ENCODE peak calls at places on chromosomes 5 and 9, in nine cellular contexts. G is GM12865; D is HEK293T; Q is epithelial cell of esophagus; N is BE2C; R is stimulated activated CD4-positive, alpha-beta T cell treated with anti-CD3 and anti-CD28 coated beads, Interleukin-1b, Interleukin-23, amount 100 ng/mL, for 24 hours; W is NCI-H146; U is progenitor cell of endocrine pancreas; X is NCI-H1417. K is an unnamed sample.
A peak's percentile ranks its signal among the peaks of the same experiment; 100 is the strongest.

GRCh38 chr9:96484521-96484931 is 34.6 kb downstream of the HABP4 start:
- DNase-seq in G (peak; percentile 73), D (no peak), Q (no peak), N (no peak), R (no peak), W (no peak), U (no peak), X (no peak), K (no peak)

GRCh38 chr9:93680445-93681315 is 104.3 kb downstream of the PHF2 start:
- DNase-seq in G (no peak), D (no peak), Q (no peak), N (no peak), R (no peak), W (no peak), U (peak; percentile 9), X (no peak), K (peak; percentile 8)

GRCh38 chr5:53482717-53483638 is 2.5 kb downstream of the FST start:
- DNase-seq in G (peak; percentile 29), D (no peak), Q (peak; percentile 60), N (peak; percentile 22), R (no peak), W (no peak), U (no peak), X (peak; percentile 5), K (no peak)

GRCh38 chr9:70013598-70014196 is 30.0 kb upstream of the MAMDC2 start:
- DNase-seq in G (no peak), D (no peak), Q (peak; percentile 69), N (no peak), R (no peak), W (peak; percentile 38), U (no peak), X (no peak), K (no peak)

GRCh38 chr9:71725590-71726338 is 42.5 kb downstream of the CEMIP2 start:
- DNase-seq in G (no peak), D (no peak), Q (peak; percentile 96), N (peak; percentile 29), R (no peak), W (peak; percentile 21), U (no peak), X (peak; percentile 3), K (no peak)

GRCh38 chr5:174644918-174645317 is 79.5 kb upstream of the MSX2 start:
- DNase-seq in G (no peak), D (no peak), Q (no peak), N (no peak), R (no peak), W (no peak), U (no peak), X (no peak), K (no peak)

GRCh38 chr9:4584636-4585035 is 77.5 kb upstream of the PLPP6 start:
- DNase-seq in G (no peak), D (no peak), Q (no peak), N (no peak), R (no peak), W (no peak), U (no peak), X (no peak), K (no peak)

GRCh38 chr9:84570482-84571154 is 98.9 kb upstream of the NTRK2 start:
- DNase-seq in G (no peak), D (no peak), Q (no peak), N (no peak), R (no peak), W (no peak), U (no peak), X (no peak), K (no peak)

GRCh38 chr9:112193562-112194288 is 18.6 kb upstream of the SUSD1 start:
- DNase-seq in G (no peak), D (no peak), Q (no peak), N (no peak), R (no peak), W (peak; percentile 57), U (no peak), X (no peak), K (no peak)

GRCh38 chr9:107847977-107848376 is 358.4 kb upstream of the KLF4 start:
- DNase-seq in G (no peak), D (no peak), Q (peak; percentile 42), N (no peak), R (no peak), W (no peak), U (no peak), X (no peak), K (no peak)

GRCh38 chr5:53373420-53374188 is 106.8 kb upstream of the FST start:
- DNase-seq in G (no peak), D (no peak), Q (peak; percentile 43), N (no peak), R (no peak), W (no peak), U (no peak), X (no peak), K (no peak)

GRCh38 chr9:98455957-98456621 is 200.6 kb upstream of the TBC1D2 start:
- DNase-seq in G (no peak), D (no peak), Q (peak; percentile 90), N (no peak), R (no peak), W (no peak), U (no peak), X (no peak), K (no peak)

GRCh38 chr5:172901788-172902496 is 57.3 kb upstream of the RPL26L1 start:
- DNase-seq in G (no peak), D (no peak), Q (peak; percentile 52), N (no peak), R (no peak), W (no peak), U (no peak), X (no peak), K (no peak)

GRCh38 chr9:37840560-37841194 is 40.1 kb downstream of the DCAF10 start:
- DNase-seq in G (no peak), D (no peak), Q (peak; percentile 90), N (peak; percentile 66), R (no peak), W (no peak), U (no peak), X (no peak), K (no peak)

GRCh38 chr5:118921946-118922345 is 66.4 kb downstream of the DTWD2 start:
- DNase-seq in G (no peak), D (no peak), Q (no peak), N (no peak), R (no peak), W (no peak), U (no peak), X (no peak), K (no peak)

GRCh38 chr9:89553451-89554020 is 51.3 kb upstream of the GADD45G start:
- DNase-seq in G (peak; percentile 36), D (no peak), Q (no peak), N (no peak), R (no peak), W (no peak), U (no peak), X (peak; percentile 60), K (no peak)

GRCh38 chr5:150060471-150060870 is 25.9 kb downstream of the CSF1R start:
- DNase-seq in G (no peak), D (no peak), Q (no peak), N (no peak), R (no peak), W (no peak), U (no peak), X (no peak), K (no peak)

GRCh38 chr5:78727786-78728761 is 79.5 kb upstream of the LHFPL2 start:
- DNase-seq in G (peak; percentile 93), D (no peak), Q (no peak), N (no peak), R (no peak), W (no peak), U (no peak), X (no peak), K (no peak)

GRCh38 chr5:15499528-15500325 is at the start of gene FBXL7:
- DNase-seq in G (peak; percentile 22), D (peak; percentile 69), Q (peak; percentile 75), N (peak; percentile 90), R (no peak), W (peak; percentile 38), U (peak; percentile 66), X (peak; percentile 57), K (peak; percentile 87)